ENCODE peak calls at places on chromosome 1, in nine cellular contexts. One of them, this sample, is unnamed.

GRCh38 chr1:83763281-83764095 is 235.4 kb downstream of the TTLL7 start:
- DNase-seq in breast epithelium: no peak
- DNase-seq in globus pallidus: no peak
- DNase-seq in AG04449: no peak
- DNase-seq in ACHN: no peak
- DNase-seq in RCC 7860: no peak
- DNase-seq in fibroblast of lung: no peak
- DNase-seq in stimulated activated CD4-positive, alpha-beta T cell treated with anti-CD3 and anti-CD28 coated beads, Interleukin-1b, Interleukin-23, amount 100 ng/mL, for 24 hours: no peak
- DNase-seq in stimulated activated CD8-positive, alpha-beta memory T cell treated with anti-CD3 and anti-CD28 coated beads, Interleukin-7, amount 100 ng/mL, for 1 hour: no peak
- DNase-seq in this sample: no peak

GRCh38 chr1:182955596-182956588 is 2.9 kb upstream of the SHCBP1L start:
- DNase-seq in fibroblast of lung: peak
- DNase-seq in stimulated activated CD8-positive, alpha-beta memory T cell treated with anti-CD3 and anti-CD28 coated beads, Interleukin-7, amount 100 ng/mL, for 1 hour: no peak
- DNase-seq in breast epithelium: no peak
- DNase-seq in globus pallidus: no peak
- DNase-seq in RCC 7860: peak
- DNase-seq in AG04449: peak
- DNase-seq in stimulated activated CD4-positive, alpha-beta T cell treated with anti-CD3 and anti-CD28 coated beads, Interleukin-1b, Interleukin-23, amount 100 ng/mL, for 24 hours: no peak
- DNase-seq in ACHN: peak
- DNase-seq in this sample: peak

GRCh38 chr1:172960454-172961208 is 90.1 kb downstream of the TNFSF18 start:
- DNase-seq in ACHN: no peak
- DNase-seq in breast epithelium: no peak
- DNase-seq in fibroblast of lung: peak
- DNase-seq in stimulated activated CD8-positive, alpha-beta memory T cell treated with anti-CD3 and anti-CD28 coated beads, Interleukin-7, amount 100 ng/mL, for 1 hour: no peak
- DNase-seq in globus pallidus: no peak
- DNase-seq in RCC 7860: no peak
- DNase-seq in AG04449: no peak
- DNase-seq in stimulated activated CD4-positive, alpha-beta T cell treated with anti-CD3 and anti-CD28 coated beads, Interleukin-1b, Interleukin-23, amount 100 ng/mL, for 24 hours: no peak
- DNase-seq in this sample: peak

GRCh38 chr1:156896490-156897033 is 3.0 kb downstream of the PEAR1 start:
- DNase-seq in breast epithelium: no peak
- DNase-seq in stimulated activated CD4-positive, alpha-beta T cell treated with anti-CD3 and anti-CD28 coated beads, Interleukin-1b, Interleukin-23, amount 100 ng/mL, for 24 hours: no peak
- DNase-seq in fibroblast of lung: peak
- DNase-seq in globus pallidus: no peak
- DNase-seq in RCC 7860: peak
- DNase-seq in AG04449: peak
- DNase-seq in stimulated activated CD8-positive, alpha-beta memory T cell treated with anti-CD3 and anti-CD28 coated beads, Interleukin-7, amount 100 ng/mL, for 1 hour: no peak
- DNase-seq in ACHN: peak
- DNase-seq in this sample: peak

GRCh38 chr1:200302893-200303250 is 107.0 kb downstream of the ZNF281 start:
- DNase-seq in globus pallidus: peak
- DNase-seq in stimulated activated CD8-positive, alpha-beta memory T cell treated with anti-CD3 and anti-CD28 coated beads, Interleukin-7, amount 100 ng/mL, for 1 hour: no peak
- DNase-seq in breast epithelium: no peak
- DNase-seq in stimulated activated CD4-positive, alpha-beta T cell treated with anti-CD3 and anti-CD28 coated beads, Interleukin-1b, Interleukin-23, amount 100 ng/mL, for 24 hours: no peak
- DNase-seq in ACHN: no peak
- DNase-seq in AG04449: no peak
- DNase-seq in fibroblast of lung: peak
- DNase-seq in RCC 7860: no peak
- DNase-seq in this sample: no peak

GRCh38 chr1:107572674-107573205 is 392.2 kb downstream of the VAV3 start:
- DNase-seq in ACHN: peak
- DNase-seq in fibroblast of lung: peak
- DNase-seq in RCC 7860: peak
- DNase-seq in stimulated activated CD4-positive, alpha-beta T cell treated with anti-CD3 and anti-CD28 coated beads, Interleukin-1b, Interleukin-23, amount 100 ng/mL, for 24 hours: no peak
- DNase-seq in breast epithelium: no peak
- DNase-seq in AG04449: peak
- DNase-seq in globus pallidus: no peak
- DNase-seq in stimulated activated CD8-positive, alpha-beta memory T cell treated with anti-CD3 and anti-CD28 coated beads, Interleukin-7, amount 100 ng/mL, for 1 hour: no peak
- DNase-seq in this sample: peak

GRCh38 chr1:177800386-177801058 is 169.3 kb downstream of the SEC16B start:
- DNase-seq in RCC 7860: peak
- DNase-seq in breast epithelium: no peak
- DNase-seq in globus pallidus: no peak
- DNase-seq in stimulated activated CD8-positive, alpha-beta memory T cell treated with anti-CD3 and anti-CD28 coated beads, Interleukin-7, amount 100 ng/mL, for 1 hour: no peak
- DNase-seq in fibroblast of lung: peak
- DNase-seq in ACHN: no peak
- DNase-seq in AG04449: no peak
- DNase-seq in stimulated activated CD4-positive, alpha-beta T cell treated with anti-CD3 and anti-CD28 coated beads, Interleukin-1b, Interleukin-23, amount 100 ng/mL, for 24 hours: no peak
- DNase-seq in this sample: no peak

GRCh38 chr1:207283421-207283820 is 38.1 kb upstream of the CD55 start:
- DNase-seq in RCC 7860: no peak
- DNase-seq in ACHN: no peak
- DNase-seq in stimulated activated CD4-positive, alpha-beta T cell treated with anti-CD3 and anti-CD28 coated beads, Interleukin-1b, Interleukin-23, amount 100 ng/mL, for 24 hours: no peak
- DNase-seq in globus pallidus: no peak
- DNase-seq in stimulated activated CD8-positive, alpha-beta memory T cell treated with anti-CD3 and anti-CD28 coated beads, Interleukin-7, amount 100 ng/mL, for 1 hour: no peak
- DNase-seq in AG04449: no peak
- DNase-seq in breast epithelium: no peak
- DNase-seq in fibroblast of lung: no peak
- DNase-seq in this sample: no peak

GRCh38 chr1:91741301-91741700 is 144.7 kb downstream of the TGFBR3 start:
- DNase-seq in stimulated activated CD4-positive, alpha-beta T cell treated with anti-CD3 and anti-CD28 coated beads, Interleukin-1b, Interleukin-23, amount 100 ng/mL, for 24 hours: no peak
- DNase-seq in ACHN: no peak
- DNase-seq in RCC 7860: peak
- DNase-seq in stimulated activated CD8-positive, alpha-beta memory T cell treated with anti-CD3 and anti-CD28 coated beads, Interleukin-7, amount 100 ng/mL, for 1 hour: no peak
- DNase-seq in globus pallidus: no peak
- DNase-seq in fibroblast of lung: peak
- DNase-seq in breast epithelium: no peak
- DNase-seq in AG04449: no peak
- DNase-seq in this sample: no peak

GRCh38 chr1:100769323-100769722 is 49.8 kb downstream of the VCAM1 start:
- DNase-seq in stimulated activated CD8-positive, alpha-beta memory T cell treated with anti-CD3 and anti-CD28 coated beads, Interleukin-7, amount 100 ng/mL, for 1 hour: no peak
- DNase-seq in AG04449: no peak
- DNase-seq in breast epithelium: no peak
- DNase-seq in stimulated activated CD4-positive, alpha-beta T cell treated with anti-CD3 and anti-CD28 coated beads, Interleukin-1b, Interleukin-23, amount 100 ng/mL, for 24 hours: no peak
- DNase-seq in globus pallidus: no peak
- DNase-seq in RCC 7860: no peak
- DNase-seq in fibroblast of lung: no peak
- DNase-seq in ACHN: no peak
- DNase-seq in this sample: no peak

GRCh38 chr1:184158911-184159701 is 107.6 kb downstream of the TSEN15 start:
- DNase-seq in stimulated activated CD4-positive, alpha-beta T cell treated with anti-CD3 and anti-CD28 coated beads, Interleukin-1b, Interleukin-23, amount 100 ng/mL, for 24 hours: no peak
- DNase-seq in RCC 7860: no peak
- DNase-seq in globus pallidus: no peak
- DNase-seq in breast epithelium: no peak
- DNase-seq in fibroblast of lung: no peak
- DNase-seq in stimulated activated CD8-positive, alpha-beta memory T cell treated with anti-CD3 and anti-CD28 coated beads, Interleukin-7, amount 100 ng/mL, for 1 hour: no peak
- DNase-seq in AG04449: no peak
- DNase-seq in ACHN: no peak
- DNase-seq in this sample: no peak

GRCh38 chr1:210364479-210364878 is 35.8 kb downstream of the HHAT start:
- DNase-seq in globus pallidus: peak
- DNase-seq in stimulated activated CD8-positive, alpha-beta memory T cell treated with anti-CD3 and anti-CD28 coated beads, Interleukin-7, amount 100 ng/mL, for 1 hour: no peak
- DNase-seq in ACHN: no peak
- DNase-seq in RCC 7860: no peak
- DNase-seq in breast epithelium: no peak
- DNase-seq in fibroblast of lung: no peak
- DNase-seq in AG04449: no peak
- DNase-seq in stimulated activated CD4-positive, alpha-beta T cell treated with anti-CD3 and anti-CD28 coated beads, Interleukin-1b, Interleukin-23, amount 100 ng/mL, for 24 hours: no peak
- DNase-seq in this sample: no peak

GRCh38 chr1:77200297-77200696 is 18.9 kb downstream of the PIGK start:
- DNase-seq in ACHN: no peak
- DNase-seq in stimulated activated CD4-positive, alpha-beta T cell treated with anti-CD3 and anti-CD28 coated beads, Interleukin-1b, Interleukin-23, amount 100 ng/mL, for 24 hours: no peak
- DNase-seq in AG04449: no peak
- DNase-seq in stimulated activated CD8-positive, alpha-beta memory T cell treated with anti-CD3 and anti-CD28 coated beads, Interleukin-7, amount 100 ng/mL, for 1 hour: no peak
- DNase-seq in globus pallidus: no peak
- DNase-seq in fibroblast of lung: no peak
- DNase-seq in breast epithelium: no peak
- DNase-seq in RCC 7860: no peak
- DNase-seq in this sample: no peak